ENCODE peak calls at places on chromosomes 4 and X, in six cellular contexts. H is heart right ventricle, B is AG09309, A is HFF-Myc, I is psoas muscle, R is bronchial epithelial cell. P is an unnamed sample.

GRCh38 chrX:17535229-17535628 is 160.2 kb downstream of the NHS start:
- DNase-seq in H (no peak), B (no peak), A (no peak), I (no peak), R (no peak), P (peak; percentile 35)

GRCh38 chr4:180153587-180153986 is 2089.6 kb upstream of the TENM3 start:
- DNase-seq in H (no peak), B (no peak), A (no peak), I (no peak), R (no peak), P (no peak)

GRCh38 chrX:70479970-70480659 is 35.5 kb downstream of the DLG3 start:
- DNase-seq in H (no peak), B (no peak), A (no peak), I (no peak), R (peak; percentile 10), P (peak; percentile 34)

GRCh38 chr4:73620115-73620792 is at the start of gene RASSF6:
- DNase-seq in H (no peak), B (no peak), A (no peak), I (no peak), R (peak; percentile 88), P (peak; percentile 91)

GRCh38 chrX:34656842-34657780 is at the start of gene TMEM47:
- DNase-seq in H (peak; percentile 78), B (peak; percentile 28), A (no peak), I (peak; percentile 72), R (peak; percentile 53), P (peak; percentile 90)

GRCh38 chr4:147950840-147951239 is 219.0 kb downstream of the ARHGAP10 start:
- DNase-seq in H (no peak), B (no peak), A (no peak), I (no peak), R (no peak), P (no peak)

GRCh38 chr4:145132521-145133098 is 34.5 kb downstream of the ABCE1 start:
- DNase-seq in H (no peak), B (no peak), A (no peak), I (no peak), R (no peak), P (no peak)

GRCh38 chr4:56406151-56406550 is 18.9 kb upstream of the AASDH start:
- DNase-seq in H (no peak), B (no peak), A (no peak), I (no peak), R (no peak), P (no peak)

GRCh38 chr4:5995901-5996623 is 22.2 kb downstream of the C4orf50 start:
- DNase-seq in H (no peak), B (no peak), A (no peak), I (no peak), R (no peak), P (no peak)

GRCh38 chr4:85166318-85166717 is 199.8 kb upstream of the WDFY3 start:
- DNase-seq in H (no peak), B (no peak), A (no peak), I (no peak), R (no peak), P (no peak)

GRCh38 chrX:3697220-3697684 is 16.2 kb downstream of the PRKX start:
- DNase-seq in H (no peak), B (no peak), A (no peak), I (no peak), R (no peak), P (peak; percentile 17)

GRCh38 chr4:188400456-188400855 is 261.2 kb downstream of the TRIML1 start:
- DNase-seq in H (no peak), B (no peak), A (no peak), I (no peak), R (peak; percentile 15), P (no peak)

GRCh38 chr4:88999392-88999791 is 57.6 kb downstream of the FAM13A start:
- DNase-seq in H (no peak), B (no peak), A (no peak), I (no peak), R (no peak), P (no peak)

GRCh38 chrX:40261955-40262596 is 164.3 kb upstream of the BCOR start:
- DNase-seq in H (peak; percentile 47), B (no peak), A (no peak), I (no peak), R (no peak), P (no peak)

GRCh38 chrX:10620121-10620699 is at the start of gene MID1:
- DNase-seq in H (peak; percentile 64), B (no peak), A (no peak), I (peak; percentile 51), R (peak; percentile 60), P (peak; percentile 77)

GRCh38 chr4:98672583-98673281 is 14.3 kb upstream of the TSPAN5 start:
- DNase-seq in H (no peak), B (no peak), A (no peak), I (no peak), R (no peak), P (no peak)

GRCh38 chr4:80717204-80717603 is 313.3 kb upstream of the BMP3 start:
- DNase-seq in H (no peak), B (no peak), A (no peak), I (no peak), R (no peak), P (no peak)

GRCh38 chrX:105564536-105564935 is 257.8 kb upstream of the NRK start:
- DNase-seq in H (no peak), B (peak; percentile 16), A (peak; percentile 4), I (no peak), R (peak; percentile 75), P (no peak)

GRCh38 chr4:163681208-163681821 is 186.8 kb downstream of the TMA16 start:
- DNase-seq in H (no peak), B (no peak), A (no peak), I (no peak), R (peak; percentile 28), P (peak; percentile 26)

GRCh38 chrX:84188320-84188834 is 378 bp upstream of the RPS6KA6 start:
- DNase-seq in H (peak; percentile 30), B (no peak), A (peak; percentile 11), I (peak; percentile 25), R (peak; percentile 34), P (peak; percentile 58)

GRCh38 chrX:1477801-1478458 is 25.2 kb upstream of the ASMTL start:
- DNase-seq in H (no peak), B (no peak), A (no peak), I (no peak), R (no peak), P (no peak)

GRCh38 chrX:15566244-15566643 is 34.5 kb downstream of the ACE2 start:
- DNase-seq in H (no peak), B (no peak), A (no peak), I (no peak), R (no peak), P (no peak)

GRCh38 chr4:71259305-71259704 is 79.5 kb upstream of the SLC4A4 start:
- DNase-seq in H (peak; percentile 24), B (no peak), A (no peak), I (no peak), R (no peak), P (no peak)
- TF ChIP-seq CTCF in H (no peak), B (no peak), A (no peak), I (no peak), R (no peak), P (no peak)

DNA sequence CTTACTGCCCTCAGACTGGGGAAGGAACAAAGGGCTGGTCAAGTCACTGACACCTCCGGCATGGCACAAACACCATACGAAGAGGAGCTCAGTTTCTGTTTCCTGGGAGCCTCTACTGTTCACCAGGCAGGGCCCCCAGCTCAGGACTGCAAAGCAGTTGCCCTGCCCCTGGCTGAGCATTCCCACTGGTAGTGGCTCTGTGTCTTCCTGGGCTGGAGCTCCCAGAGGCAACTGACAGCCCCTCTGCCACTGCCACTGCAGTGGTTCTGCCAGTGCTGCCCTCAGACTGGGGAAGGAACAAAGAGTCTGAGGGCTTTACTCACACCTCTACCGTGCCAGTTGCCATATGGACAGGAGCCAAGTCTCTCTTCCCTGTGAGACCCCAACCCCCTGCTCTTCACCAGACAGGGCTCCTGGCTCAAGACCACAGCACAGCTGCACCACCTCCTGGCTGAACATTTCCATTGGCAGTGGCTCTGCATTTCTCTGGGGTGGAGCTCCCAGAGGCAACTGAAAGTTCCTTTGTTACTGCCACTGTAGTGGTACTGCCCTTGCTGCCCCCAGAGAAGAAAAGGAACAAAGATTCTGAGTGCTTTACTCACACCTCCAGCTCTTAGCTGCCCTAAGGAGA is 67.9 kb downstream of the SMARCA5 start:
- DNase-seq in H (no peak), B (no peak), A (no peak), I (no peak), R (no peak), P (no peak)
- TF ChIP-seq CTCF in H (no peak), B (no peak), A (no peak), I (no peak), R (no peak), P (no peak)

GRCh38 chr4:169618986-169619385 is 1.4 kb upstream of the CLCN3 start:
- DNase-seq in H (no peak), B (no peak), A (no peak), I (no peak), R (no peak), P (no peak)

GRCh38 chr4:169619958-169620845 is at the start of gene CLCN3:
- DNase-seq in H (peak; percentile 99), B (peak; percentile 81), A (no peak), I (peak; percentile 97), R (peak; percentile 90), P (peak; percentile 94)

GRCh38 chr4:169619518-169619957 is 840 bp upstream of the CLCN3 start:
- DNase-seq in H (no peak), B (no peak), A (no peak), I (no peak), R (peak; percentile 77), P (peak; percentile 59)

GRCh38 chr4:169620846-169621228 is 459 bp downstream of the CLCN3 start:
- DNase-seq in H (no peak), B (no peak), A (no peak), I (no peak), R (no peak), P (no peak)

DNA sequence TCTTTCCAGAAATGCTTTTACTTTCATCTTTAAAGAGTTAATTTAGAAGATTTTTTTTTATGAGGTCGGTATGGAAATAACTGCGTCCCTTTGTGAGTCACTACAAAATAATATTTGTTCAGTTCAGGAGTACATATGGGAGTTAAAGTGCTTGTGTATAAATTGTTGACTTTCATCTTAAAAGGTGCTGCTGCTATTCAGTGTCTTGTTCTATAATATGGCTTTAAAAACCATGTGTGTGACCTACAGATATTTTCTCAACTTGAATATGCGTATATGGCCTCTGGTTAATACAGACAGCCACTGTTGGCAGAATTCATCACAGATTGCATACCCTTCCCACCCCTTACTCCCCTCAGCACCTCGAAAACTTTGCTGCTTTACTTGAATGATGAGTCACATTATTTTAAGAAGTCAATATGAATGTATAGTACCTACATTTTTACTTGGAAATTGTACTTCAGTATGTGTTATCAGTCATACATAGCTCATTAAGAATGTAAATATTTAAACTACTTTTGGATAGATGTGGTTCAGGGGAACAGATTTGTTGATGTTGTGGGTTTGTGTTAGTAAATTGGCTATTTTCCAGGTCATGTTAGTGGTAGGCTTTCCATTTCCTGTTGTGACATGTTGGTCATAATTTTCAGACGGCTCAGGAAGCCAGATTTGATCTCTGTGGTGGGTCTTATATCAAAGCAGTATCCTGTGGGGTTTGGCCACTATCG is 1.5 kb downstream of the CLCN3 start:
- DNase-seq in H (no peak), B (no peak), A (no peak), I (no peak), R (peak; percentile 81), P (no peak)
- TF ChIP-seq CTCF in H (no peak), B (no peak), A (no peak), I (no peak), R (no peak), P (no peak)

DNA sequence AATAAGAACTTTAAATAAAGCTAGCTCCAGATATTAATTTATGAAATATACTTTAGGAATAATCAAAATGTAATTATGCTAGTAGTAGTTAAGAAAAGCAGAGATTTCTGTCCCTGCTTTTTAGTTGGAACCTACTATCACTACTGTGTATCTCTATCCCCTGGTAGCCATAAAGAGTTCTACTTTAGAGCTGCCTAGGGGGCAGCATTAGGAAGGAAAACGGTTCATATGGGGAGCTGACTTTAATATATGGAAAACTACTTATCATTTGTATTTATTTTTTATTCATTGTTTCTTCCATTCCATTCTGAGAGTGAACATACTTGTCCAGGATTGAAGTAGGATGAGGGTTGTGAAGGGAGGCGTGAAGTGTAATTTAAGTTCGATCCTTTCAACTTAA is 40.9 kb downstream of the CPEB2 start:
- DNase-seq in H (no peak), B (no peak), A (no peak), I (no peak), R (no peak), P (no peak)
- TF ChIP-seq CTCF in H (no peak), B (peak; percentile 4), A (no peak), I (no peak), R (peak; percentile 11), P (no peak)

P was measured in Calu3.